ENCODE peak calls at places on chromosomes 6 and 20, in six cellular contexts. A, W, I, J, E and U are unnamed samples.
A peak's percentile ranks its signal among the peaks of the same experiment; 100 is the strongest.

GRCh38 chr20:44006578-44006977 is 91.9 kb downstream of the TOX2 start:
- DNase-seq in W (no peak), A (no peak), E (no peak), I (no peak), J (no peak), U (no peak)

GRCh38 chr6:161101517-161101916 is 109.9 kb downstream of the MAP3K4 start:
- DNase-seq in A (no peak), J (peak; percentile 41), E (peak; percentile 25), I (no peak), W (no peak), U (no peak)

GRCh38 chr6:35962779-35963570 is 42.1 kb upstream of the SRPK1 start:
- DNase-seq in A (no peak), W (no peak), E (no peak), I (no peak), J (no peak), U (no peak)

GRCh38 chr6:36280467-36280866 is 10.6 kb downstream of the PNPLA1 start:
- DNase-seq in J (no peak), A (no peak), I (no peak), E (no peak), W (no peak), U (no peak)

GRCh38 chr6:247353-247752 is 44.9 kb upstream of the DUSP22 start:
- DNase-seq in I (no peak), A (no peak), J (no peak), E (no peak), W (no peak), U (no peak)

GRCh38 chr20:44805991-44806729 is 4.2 kb downstream of the RIMS4 start:
- DNase-seq in A (peak; percentile 26), W (no peak), E (peak; percentile 38), J (no peak), I (no peak), U (no peak)

GRCh38 chr6:24340998-24341934 is 16.6 kb downstream of the DCDC2 start:
- DNase-seq in J (no peak), W (no peak), A (no peak), E (peak; percentile 38), I (no peak), U (no peak)

GRCh38 chr6:45930419-45931059 is 85.1 kb downstream of the CLIC5 start:
- DNase-seq in E (peak; percentile 87), W (peak; percentile 29), J (peak; percentile 80), I (peak; percentile 24), A (peak; percentile 62), U (peak; percentile 72)

GRCh38 chr6:116003668-116004067 is 57.0 kb downstream of the FRK start:
- DNase-seq in J (no peak), E (no peak), W (no peak), A (no peak), I (no peak), U (no peak)